ENCODE peak calls at places on chromosomes 7 and 10, in four cellular contexts. B is A549, T is suprapubic skin, K is stomach. H is an unnamed sample. For H3K4me1, the result is how much of the 10 kb centered on the place peaks cover.

GRCh38 chr10:124572751-124573150 is 111.1 kb downstream of the LHPP start:
- DNase-seq in K (no peak), B (no peak), T (no peak), H (no peak)

GRCh38 chr7:133119067-133119466 is 37.2 kb upstream of the CHCHD3 start:
- DNase-seq in B (no peak), T (no peak), K (no peak), H (no peak)

GRCh38 chr7:29807179-29807841 is 1.0 kb downstream of the WIPF3 start:
- DNase-seq in T (no peak), B (peak), K (peak), H (no peak)

GRCh38 chr10:44460499-44460898 is 75.6 kb upstream of the CXCL12 start:
- DNase-seq in K (no peak), T (no peak), B (no peak), H (no peak)

GRCh38 chr10:15595260-15595659 is 124.5 kb downstream of the ITGA8 start:
- DNase-seq in B (no peak), K (no peak), T (no peak), H (no peak)

GRCh38 chr7:115008465-115009114 is 86.7 kb downstream of the MDFIC start:
- DNase-seq in K (no peak), B (no peak), T (no peak), H (peak)

GRCh38 chr7:38660427-38661099 is 29.4 kb upstream of the AMPH start:
- DNase-seq in T (no peak), B (peak), K (no peak), H (no peak)

GRCh38 chr7:54632696-54633095 is 90.5 kb downstream of the VSTM2A start:
- DNase-seq in T (no peak), K (no peak), B (no peak), H (no peak)

GRCh38 chr10:73576178-73576889 is 14.8 kb downstream of the USP54 start:
- DNase-seq in K (peak), B (no peak), T (no peak), H (peak)

GRCh38 chr7:74324499-74325229 is 35.5 kb downstream of the CLIP2 start:
- DNase-seq in B (no peak), K (no peak), T (no peak), H (no peak)

GRCh38 chr7:123797673-123798526 is 47.1 kb upstream of the HYAL4 start:
- DNase-seq in T (no peak), K (no peak), B (peak), H (no peak)

GRCh38 chr10:89458289-89458688 is 43.9 kb downstream of the IFIT5 start:
- DNase-seq in B (no peak), T (no peak), K (no peak), H (no peak)

GRCh38 chr7:102117743-102118142 is 168.9 kb upstream of the SH2B2 start:
- DNase-seq in K (no peak), T (no peak), B (no peak), H (no peak)

GRCh38 chr7:132518102-132518838 is 58.0 kb downstream of the PLXNA4 start:
- DNase-seq in T (no peak), K (no peak), B (peak), H (no peak)

GRCh38 chr10:124992462-124993344 is 50.8 kb downstream of the ZRANB1 start:
- DNase-seq in T (no peak), K (peak), B (no peak), H (peak)

GRCh38 chr7:104175336-104175984 is 32.4 kb downstream of the ORC5 start:
- DNase-seq in T (no peak), K (no peak), B (no peak), H (no peak)

GRCh38 chr7:37476428-37476827 is 27.8 kb upstream of the ELMO1 start:
- DNase-seq in B (no peak), T (no peak), K (no peak), H (no peak)

GRCh38 chr7:142303650-142304049 is 45.8 kb upstream of the PRSS58 start:
- DNase-seq in T (no peak), K (no peak), B (no peak), H (no peak)

GRCh38 chr7:103387267-103387666 is 39.8 kb downstream of the PSMC2 start:
- DNase-seq in K (no peak), B (no peak), T (no peak), H (no peak)

GRCh38 chr10:61733358-61733940 is 70.7 kb downstream of the CABCOCO1 start:
- DNase-seq in K (no peak), T (no peak), B (no peak), H (no peak)

GRCh38 chr10:5761220-5761619 is 52.0 kb downstream of the GDI2 start:
- DNase-seq in K (no peak), T (no peak), B (no peak), H (no peak)

GRCh38 chr7:106865130-106866115 is at the start of gene PIK3CG:
- DNase-seq in K (no peak), B (no peak), T (no peak), H (no peak)
- H3K4me1 ChIP-seq in K (under half), B (under half), T (under half), H (under half)

DNA sequence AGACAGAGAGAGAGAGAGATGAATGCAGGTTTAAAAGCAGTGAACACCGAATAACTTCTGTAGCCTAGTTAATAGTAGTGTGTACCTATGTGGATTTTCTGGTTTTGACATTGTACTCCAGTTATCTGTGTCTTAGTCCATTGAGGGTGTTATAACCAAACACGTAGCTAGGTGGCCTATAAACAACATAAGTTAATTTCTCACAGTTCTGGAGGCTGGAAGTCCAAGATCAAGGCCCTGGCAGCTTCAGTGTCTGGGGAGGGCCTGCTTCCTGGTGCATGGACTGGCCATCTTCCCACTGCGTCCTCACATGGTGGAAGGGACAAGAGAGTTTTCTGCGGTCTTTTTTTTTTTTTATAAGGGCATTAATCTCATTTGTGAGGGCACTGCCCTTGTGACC is 23.5 kb downstream of the AOC1 start:
- DNase-seq in T (no peak), B (peak), K (no peak), H (no peak)
- TF ChIP-seq CTCF in T (no peak), B (no peak), K (no peak), H (no peak)

DNA sequence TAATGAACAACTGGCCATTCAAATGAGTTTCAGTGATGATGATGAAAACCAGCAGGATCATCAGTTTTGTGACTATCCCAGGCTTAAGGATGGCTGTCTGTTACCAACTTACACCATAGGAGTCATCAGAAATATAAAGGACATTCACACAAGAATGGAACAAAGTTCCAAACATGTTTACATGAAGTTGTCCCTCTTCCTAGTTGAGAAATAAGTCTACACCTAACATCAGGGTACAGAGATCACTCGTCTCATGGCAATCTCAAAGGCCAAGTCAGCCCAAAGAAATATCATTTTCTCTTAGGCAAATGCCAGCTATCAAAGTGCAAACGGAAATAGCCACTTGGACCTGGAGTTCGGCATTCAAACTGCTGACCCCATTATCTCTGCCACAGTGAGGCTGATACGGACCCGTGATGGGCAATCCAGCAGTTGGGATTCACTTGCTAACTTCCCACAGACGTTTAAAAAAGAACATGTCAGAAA is 53.0 kb downstream of the CREB3L2 start:
- DNase-seq in T (no peak), K (no peak), B (no peak), H (no peak)
- TF ChIP-seq EP300 in T (no peak), K (no peak), B (no peak), H (no peak)

DNA sequence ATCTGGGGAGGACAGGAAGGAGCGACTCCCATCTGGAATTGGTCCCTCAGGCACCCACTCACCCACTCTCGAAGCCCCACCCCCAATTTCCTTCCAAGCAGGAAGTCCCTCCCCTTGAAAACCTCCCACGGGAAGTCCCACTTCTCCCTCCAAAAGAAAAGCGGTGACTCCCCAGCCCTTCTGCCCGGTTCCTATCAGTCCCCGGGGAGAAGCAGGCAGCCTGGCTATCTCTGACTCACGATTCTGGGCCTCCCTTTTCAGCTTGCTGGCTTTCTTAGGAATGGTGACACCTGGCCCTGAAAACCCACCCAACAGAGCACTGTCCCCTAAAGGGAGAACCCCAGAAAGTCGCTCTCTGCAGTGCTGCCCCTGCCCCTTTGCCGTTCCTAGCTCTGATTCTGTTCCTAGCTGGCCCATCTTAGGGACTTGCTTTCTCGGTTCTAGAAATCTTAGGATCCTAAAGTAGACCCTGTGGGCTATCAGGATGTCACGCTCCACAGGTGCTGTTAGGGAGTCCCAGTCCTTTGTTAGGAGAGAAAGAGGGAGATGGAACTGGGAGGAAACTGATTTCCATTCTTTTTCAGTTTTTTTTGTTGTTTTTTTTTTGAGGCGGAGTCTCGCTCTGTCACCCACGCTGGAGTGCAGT is 6.0 kb downstream of the TSC22D4 start:
- DNase-seq in B (no peak), T (no peak), K (no peak), H (no peak)
- H3K4me1 ChIP-seq in B (under half), T (half or more), K (half or more), H (half or more)

GRCh38 chr7:90412458-90413184 is 9.4 kb downstream of the CLDN12 start:
- DNase-seq in T (no peak), K (peak), B (no peak), H (no peak)

GRCh38 chr7:90411510-90411909 is 8.2 kb downstream of the CLDN12 start:
- DNase-seq in K (no peak), T (no peak), B (no peak), H (no peak)

GRCh38 chr7:90408142-90408541 is 4.9 kb downstream of the CLDN12 start:
- DNase-seq in B (no peak), K (no peak), T (no peak), H (no peak)

GRCh38 chr7:90409667-90410066 is 6.4 kb downstream of the CLDN12 start:
- DNase-seq in B (no peak), T (no peak), K (no peak), H (no peak)

DNA sequence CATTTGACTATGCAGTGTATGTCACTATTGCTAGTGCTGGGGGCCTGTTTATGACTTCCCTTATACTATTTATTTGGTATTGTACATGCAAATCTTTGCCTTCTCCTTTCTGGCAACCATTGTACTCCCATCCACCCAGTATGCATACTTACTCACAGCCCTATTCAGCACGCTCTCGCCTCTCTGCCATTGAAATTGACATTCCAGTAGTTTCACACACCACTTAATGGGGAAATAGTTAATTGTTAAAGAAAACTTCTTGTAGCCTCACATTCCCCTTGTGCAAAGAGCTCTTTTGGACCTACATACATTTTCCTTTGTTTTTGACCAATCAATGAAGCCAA is 9.9 kb downstream of the CLDN12 start:
- DNase-seq in B (no peak), T (no peak), K (no peak), H (no peak)
- TF ChIP-seq CTCF in B (no peak), T (no peak), K (no peak), H (no peak)

GRCh38 chr10:33274096-33274785 is 60.2 kb downstream of the NRP1 start:
- DNase-seq in K (no peak), B (no peak), T (no peak), H (no peak)

GRCh38 chr10:33276282-33276923 is 58.1 kb downstream of the NRP1 start:
- DNase-seq in B (no peak), T (no peak), K (no peak), H (no peak)

GRCh38 chr10:33271969-33272583 is 62.4 kb downstream of the NRP1 start:
- DNase-seq in B (no peak), K (no peak), T (no peak), H (no peak)

GRCh38 chr10:33270971-33271370 is 63.5 kb downstream of the NRP1 start:
- DNase-seq in T (no peak), B (no peak), K (no peak), H (no peak)

DNA sequence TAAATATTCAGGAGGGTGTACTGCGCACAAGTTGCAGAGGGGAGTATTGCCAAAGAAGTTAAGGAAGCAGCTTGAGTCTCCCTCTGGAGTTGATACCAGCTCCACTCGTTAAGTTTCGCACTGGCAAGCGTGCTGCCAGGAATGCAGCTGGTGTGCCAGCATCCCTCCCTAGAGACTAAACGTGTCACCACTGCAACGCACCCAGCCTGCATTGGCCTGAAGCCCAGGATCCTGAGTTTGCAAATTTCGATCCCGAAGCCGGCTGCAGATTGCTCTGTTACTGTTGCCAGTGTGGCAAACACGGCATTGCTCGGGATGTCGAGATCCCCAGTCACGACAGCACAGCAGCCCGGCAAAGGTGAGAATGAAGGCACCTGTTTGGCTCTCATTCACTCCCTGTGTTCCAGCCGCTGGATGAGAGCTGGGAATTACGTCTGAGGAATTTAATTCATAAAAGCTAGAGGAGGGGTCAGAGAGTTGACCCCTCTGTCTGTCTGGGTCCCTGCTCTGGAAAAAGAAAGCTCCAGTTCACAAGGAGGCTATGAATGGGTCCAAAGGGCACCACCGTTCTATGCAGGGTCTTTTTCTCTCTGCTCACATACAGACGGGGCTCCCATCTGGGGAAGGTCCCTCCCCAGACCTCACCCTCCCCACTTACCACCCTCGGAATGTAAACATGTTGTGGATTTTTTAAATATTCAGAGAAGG is 61.0 kb downstream of the NRP1 start:
- DNase-seq in B (peak), K (peak), T (peak), H (peak)
- TF ChIP-seq EP300 in B (peak), K (peak), T (no peak), H (no peak)

DNA sequence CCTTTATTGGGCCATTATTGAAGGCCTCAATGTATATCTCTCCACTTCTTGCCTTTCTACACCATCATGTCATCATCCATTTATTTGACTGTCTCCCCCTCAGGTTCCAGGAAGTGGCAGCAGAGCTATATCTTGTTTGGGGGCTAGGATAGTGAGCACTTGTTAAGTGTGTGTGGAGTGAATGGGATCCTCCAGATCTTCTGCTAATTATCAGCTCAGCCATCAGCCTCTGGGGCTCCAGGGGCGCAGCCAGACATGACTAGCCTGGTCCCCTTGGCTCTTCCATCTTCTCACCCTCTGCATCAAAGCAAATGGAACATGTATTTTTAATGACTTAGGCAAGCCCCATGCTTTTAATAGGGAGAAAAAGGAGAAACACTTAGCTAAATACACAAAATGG is 176.5 kb downstream of the ARHGAP12 start:
- DNase-seq in B (no peak), T (no peak), K (no peak), H (no peak)
- H3K4me1 ChIP-seq in B (under half), T (under half), K (under half), H (half or more)

GRCh38 chr7:141012044-141012685 is 2.6 kb downstream of the MRPS33 start:
- DNase-seq in K (peak), B (peak), T (no peak), H (peak)
- TF ChIP-seq CTCF in K (no peak), B (peak), T (peak), H (peak)

DNA sequence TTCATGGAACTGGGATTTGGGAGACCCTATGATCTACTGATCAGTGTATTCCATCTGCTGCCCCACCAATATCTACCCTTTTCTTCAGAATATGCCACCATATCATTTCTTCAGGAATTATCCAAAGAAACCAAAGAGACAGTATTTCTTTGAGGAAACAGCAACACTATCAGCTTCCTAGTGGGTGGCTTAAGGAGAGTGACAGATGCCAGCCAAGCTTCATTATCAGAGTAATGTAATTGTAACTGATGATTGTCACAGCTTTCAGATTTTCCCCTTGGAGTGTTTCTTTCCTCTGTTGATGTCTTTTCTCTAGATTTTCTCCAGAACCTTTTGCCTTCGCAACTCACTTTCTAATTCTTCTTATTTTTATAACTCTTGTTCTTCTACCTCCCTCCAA is 934.4 kb upstream of the LRRN3 start:
- DNase-seq in B (no peak), T (no peak), K (no peak), H (no peak)
- TF ChIP-seq EP300 in B (no peak), T (no peak), K (no peak), H (no peak)

H was measured in tibial nerve.